ENCODE peak calls at places on chromosomes 11 and 22, in six cellular contexts. One of them, this sample, is unnamed.

GRCh38 chr11:21401496-21401895 is 732.1 kb downstream of the NELL1 start:
- DNase-seq in heart left ventricle: no peak
- DNase-seq in cardiac septum: no peak
- DNase-seq in mesendoderm: no peak
- DNase-seq in HEK293T: no peak
- DNase-seq in thyroid gland: no peak
- DNase-seq in this sample: no peak

GRCh38 chr11:12746593-12747097 is 72.4 kb downstream of the TEAD1 start:
- DNase-seq in heart left ventricle: peak
- DNase-seq in cardiac septum: peak
- DNase-seq in mesendoderm: peak
- DNase-seq in HEK293T: peak
- DNase-seq in thyroid gland: peak
- DNase-seq in this sample: peak

GRCh38 chr11:17156283-17156682 is 51.5 kb downstream of the PIK3C2A start:
- DNase-seq in heart left ventricle: no peak
- DNase-seq in cardiac septum: no peak
- DNase-seq in mesendoderm: no peak
- DNase-seq in HEK293T: no peak
- DNase-seq in thyroid gland: no peak
- DNase-seq in this sample: no peak

GRCh38 chr11:85647604-85648299 is at the start of gene TMEM126A:
- DNase-seq in heart left ventricle: peak
- DNase-seq in cardiac septum: peak
- DNase-seq in mesendoderm: peak
- DNase-seq in HEK293T: peak
- DNase-seq in thyroid gland: peak
- DNase-seq in this sample: peak

GRCh38 chr11:126917531-126918204 is 82.9 kb downstream of the KIRREL3 start:
- DNase-seq in heart left ventricle: no peak
- DNase-seq in cardiac septum: no peak
- DNase-seq in mesendoderm: peak
- DNase-seq in HEK293T: no peak
- DNase-seq in thyroid gland: no peak
- DNase-seq in this sample: no peak

GRCh38 chr22:31192513-31192912 is 19.6 kb upstream of the LIMK2 start:
- DNase-seq in heart left ventricle: no peak
- DNase-seq in cardiac septum: no peak
- DNase-seq in mesendoderm: peak
- DNase-seq in HEK293T: no peak
- DNase-seq in thyroid gland: peak
- DNase-seq in this sample: no peak

GRCh38 chr11:691710-692590 is 3.1 kb downstream of the DEAF1 start:
- DNase-seq in heart left ventricle: no peak
- DNase-seq in cardiac septum: no peak
- DNase-seq in mesendoderm: no peak
- DNase-seq in HEK293T: no peak
- DNase-seq in thyroid gland: no peak
- DNase-seq in this sample: no peak

GRCh38 chr22:50282361-50283144 is 12.4 kb upstream of the MAPK11 start:
- DNase-seq in heart left ventricle: no peak
- DNase-seq in cardiac septum: no peak
- DNase-seq in mesendoderm: peak
- DNase-seq in HEK293T: no peak
- DNase-seq in thyroid gland: peak
- DNase-seq in this sample: no peak

This sample was measured in SK-N-DZ.